ENCODE peak calls at places on chromosome 21, in seven cellular contexts. One of them, this sample, is unnamed.

GRCh38 chr21:40204956-40205355 is 337.7 kb downstream of the PCP4 start:
- DNase-seq in MM.1S: no peak
- DNase-seq in CD8-positive, alpha-beta memory T cell: no peak
- DNase-seq in tibial artery: no peak
- DNase-seq in K562: no peak
- DNase-seq in CD4-positive, CD25-positive, alpha-beta regulatory T cell: no peak
- DNase-seq in hepatocyte: peak
- DNase-seq in this sample: no peak

GRCh38 chr21:39537571-39537970 is 75.2 kb upstream of the B3GALT5 start:
- DNase-seq in tibial artery: no peak
- DNase-seq in CD8-positive, alpha-beta memory T cell: no peak
- DNase-seq in CD4-positive, CD25-positive, alpha-beta regulatory T cell: no peak
- DNase-seq in hepatocyte: no peak
- DNase-seq in MM.1S: no peak
- DNase-seq in K562: no peak
- DNase-seq in this sample: no peak

GRCh38 chr21:24395320-24395933 is 1211.9 kb downstream of the MRPL39 start:
- DNase-seq in hepatocyte: no peak
- DNase-seq in K562: no peak
- DNase-seq in CD8-positive, alpha-beta memory T cell: no peak
- DNase-seq in CD4-positive, CD25-positive, alpha-beta regulatory T cell: no peak
- DNase-seq in MM.1S: no peak
- DNase-seq in tibial artery: no peak
- DNase-seq in this sample: no peak

GRCh38 chr21:39685991-39686390 is 59.0 kb upstream of the IGSF5 start:
- DNase-seq in CD4-positive, CD25-positive, alpha-beta regulatory T cell: no peak
- DNase-seq in CD8-positive, alpha-beta memory T cell: no peak
- DNase-seq in K562: no peak
- DNase-seq in hepatocyte: no peak
- DNase-seq in MM.1S: no peak
- DNase-seq in tibial artery: no peak
- DNase-seq in this sample: no peak

GRCh38 chr21:36097427-36098230 is 27.8 kb downstream of the CBR1 start:
- DNase-seq in hepatocyte: no peak
- DNase-seq in CD4-positive, CD25-positive, alpha-beta regulatory T cell: no peak
- DNase-seq in tibial artery: no peak
- DNase-seq in K562: no peak
- DNase-seq in MM.1S: no peak
- DNase-seq in CD8-positive, alpha-beta memory T cell: no peak
- DNase-seq in this sample: no peak

GRCh38 chr21:35096959-35097358 is 47.9 kb upstream of the RUNX1 start:
- DNase-seq in CD8-positive, alpha-beta memory T cell: no peak
- DNase-seq in CD4-positive, CD25-positive, alpha-beta regulatory T cell: no peak
- DNase-seq in MM.1S: no peak
- DNase-seq in hepatocyte: no peak
- DNase-seq in tibial artery: no peak
- DNase-seq in K562: no peak
- DNase-seq in this sample: no peak

GRCh38 chr21:25171438-25171837 is 435.8 kb downstream of the MRPL39 start:
- DNase-seq in hepatocyte: no peak
- DNase-seq in CD4-positive, CD25-positive, alpha-beta regulatory T cell: no peak
- DNase-seq in CD8-positive, alpha-beta memory T cell: no peak
- DNase-seq in MM.1S: no peak
- DNase-seq in tibial artery: no peak
- DNase-seq in K562: no peak
- DNase-seq in this sample: no peak

GRCh38 chr21:39269620-39270019 is 43.8 kb downstream of the BRWD1 start:
- DNase-seq in CD8-positive, alpha-beta memory T cell: no peak
- DNase-seq in K562: no peak
- DNase-seq in MM.1S: no peak
- DNase-seq in tibial artery: no peak
- DNase-seq in hepatocyte: no peak
- DNase-seq in CD4-positive, CD25-positive, alpha-beta regulatory T cell: no peak
- DNase-seq in this sample: no peak

GRCh38 chr21:34880401-34880800 is 168.7 kb downstream of the RUNX1 start:
- DNase-seq in CD8-positive, alpha-beta memory T cell: no peak
- DNase-seq in MM.1S: no peak
- DNase-seq in CD4-positive, CD25-positive, alpha-beta regulatory T cell: no peak
- DNase-seq in hepatocyte: no peak
- DNase-seq in K562: no peak
- DNase-seq in tibial artery: no peak
- DNase-seq in this sample: no peak

GRCh38 chr21:41437754-41438153 is 11.7 kb downstream of the MX1 start:
- DNase-seq in CD4-positive, CD25-positive, alpha-beta regulatory T cell: no peak
- DNase-seq in tibial artery: no peak
- DNase-seq in hepatocyte: no peak
- DNase-seq in MM.1S: no peak
- DNase-seq in CD8-positive, alpha-beta memory T cell: no peak
- DNase-seq in K562: no peak
- DNase-seq in this sample: peak

GRCh38 chr21:38277501-38278111 is 20.8 kb downstream of the KCNJ15 start:
- DNase-seq in K562: no peak
- DNase-seq in CD8-positive, alpha-beta memory T cell: no peak
- DNase-seq in MM.1S: no peak
- DNase-seq in tibial artery: no peak
- DNase-seq in hepatocyte: peak
- DNase-seq in CD4-positive, CD25-positive, alpha-beta regulatory T cell: no peak
- DNase-seq in this sample: no peak

GRCh38 chr21:26659181-26659580 is 86.1 kb upstream of the CYYR1 start:
- DNase-seq in CD8-positive, alpha-beta memory T cell: no peak
- DNase-seq in hepatocyte: no peak
- DNase-seq in tibial artery: no peak
- DNase-seq in CD4-positive, CD25-positive, alpha-beta regulatory T cell: no peak
- DNase-seq in MM.1S: no peak
- DNase-seq in K562: no peak
- DNase-seq in this sample: no peak

GRCh38 chr21:14878971-14879370 is 185.8 kb downstream of the NRIP1 start:
- DNase-seq in hepatocyte: no peak
- DNase-seq in tibial artery: no peak
- DNase-seq in K562: no peak
- DNase-seq in CD8-positive, alpha-beta memory T cell: no peak
- DNase-seq in MM.1S: no peak
- DNase-seq in CD4-positive, CD25-positive, alpha-beta regulatory T cell: no peak
- DNase-seq in this sample: no peak

GRCh38 chr21:38343691-38344090 is 86.9 kb downstream of the KCNJ15 start:
- DNase-seq in CD8-positive, alpha-beta memory T cell: no peak
- DNase-seq in CD4-positive, CD25-positive, alpha-beta regulatory T cell: no peak
- DNase-seq in hepatocyte: peak
- DNase-seq in MM.1S: no peak
- DNase-seq in tibial artery: peak
- DNase-seq in K562: no peak
- DNase-seq in this sample: no peak

GRCh38 chr21:36246080-36246631 is 73.8 kb upstream of the MORC3 start:
- DNase-seq in CD4-positive, CD25-positive, alpha-beta regulatory T cell: no peak
- DNase-seq in hepatocyte: no peak
- DNase-seq in tibial artery: no peak
- DNase-seq in CD8-positive, alpha-beta memory T cell: no peak
- DNase-seq in K562: no peak
- DNase-seq in MM.1S: no peak
- DNase-seq in this sample: no peak

GRCh38 chr21:39660191-39660590 is 47.5 kb downstream of the B3GALT5 start:
- DNase-seq in CD4-positive, CD25-positive, alpha-beta regulatory T cell: no peak
- DNase-seq in MM.1S: no peak
- DNase-seq in hepatocyte: peak
- DNase-seq in tibial artery: no peak
- DNase-seq in K562: no peak
- DNase-seq in CD8-positive, alpha-beta memory T cell: no peak
- DNase-seq in this sample: no peak

DNA sequence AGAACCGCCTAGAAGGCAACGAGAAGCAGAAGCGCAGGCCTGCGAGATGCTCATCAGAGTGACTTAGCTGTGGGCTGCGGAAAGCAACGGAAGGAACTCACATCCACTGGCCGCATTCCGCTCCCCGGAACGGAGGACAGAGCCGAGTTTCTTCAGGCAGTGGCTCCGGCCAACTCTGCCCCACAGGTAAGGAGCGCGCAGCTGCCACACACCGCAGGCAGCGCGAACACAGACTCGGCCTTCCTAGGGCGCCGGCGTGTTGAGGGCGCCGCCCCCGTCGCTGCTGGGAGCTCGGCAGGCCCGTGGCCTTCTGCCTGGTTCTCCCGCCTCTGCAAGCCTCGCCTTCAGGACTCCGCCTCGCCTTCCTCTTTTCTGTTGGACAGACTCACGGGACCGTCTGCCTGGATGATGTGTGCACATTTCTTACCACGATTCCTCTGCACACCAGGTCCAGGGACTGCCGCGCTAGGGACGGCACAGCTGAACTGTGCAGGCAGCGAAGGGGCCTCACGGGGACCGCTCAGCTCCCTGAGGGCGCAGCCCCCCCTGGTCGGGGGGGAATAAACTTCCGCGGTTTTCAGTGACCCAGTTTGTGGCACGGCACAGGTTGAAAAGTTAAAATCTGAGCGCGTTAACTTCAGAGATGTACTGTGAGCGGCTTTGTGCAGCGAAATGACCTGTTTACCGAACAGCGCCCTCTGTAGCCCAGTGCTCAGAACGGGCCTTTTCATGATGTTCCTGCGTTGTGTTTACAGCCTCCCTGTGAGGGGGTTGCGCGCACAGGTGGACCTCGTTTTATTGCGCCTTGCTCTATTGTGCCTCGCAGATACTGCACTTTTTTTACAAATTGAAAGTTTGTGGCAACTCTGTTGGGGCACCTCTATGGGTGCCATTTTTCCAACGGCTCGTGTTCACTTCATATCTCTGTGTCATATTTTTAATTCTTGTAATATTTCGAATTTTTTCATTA is 15.8 kb downstream of the TCP10L start:
- DNase-seq in hepatocyte: peak
- DNase-seq in K562: peak
- DNase-seq in CD8-positive, alpha-beta memory T cell: peak
- DNase-seq in CD4-positive, CD25-positive, alpha-beta regulatory T cell: peak
- DNase-seq in tibial artery: peak
- DNase-seq in MM.1S: peak
- DNase-seq in this sample: no peak
- H3K27ac ChIP-seq in hepatocyte: peak
- H3K27ac ChIP-seq in K562: peak
- H3K27ac ChIP-seq in CD8-positive, alpha-beta memory T cell: peak
- H3K27ac ChIP-seq in CD4-positive, CD25-positive, alpha-beta regulatory T cell: peak
- H3K27ac ChIP-seq in tibial artery: peak
- H3K27ac ChIP-seq in MM.1S: peak
- H3K27ac ChIP-seq in this sample: peak

GRCh38 chr21:45952974-45953373 is 28.6 kb upstream of the COL6A1 start:
- DNase-seq in hepatocyte: no peak
- DNase-seq in CD4-positive, CD25-positive, alpha-beta regulatory T cell: no peak
- DNase-seq in CD8-positive, alpha-beta memory T cell: no peak
- DNase-seq in tibial artery: no peak
- DNase-seq in MM.1S: no peak
- DNase-seq in K562: no peak
- DNase-seq in this sample: no peak

GRCh38 chr21:45954271-45954670 is 27.3 kb upstream of the COL6A1 start:
- DNase-seq in tibial artery: no peak
- DNase-seq in hepatocyte: peak
- DNase-seq in CD4-positive, CD25-positive, alpha-beta regulatory T cell: no peak
- DNase-seq in K562: no peak
- DNase-seq in CD8-positive, alpha-beta memory T cell: no peak
- DNase-seq in MM.1S: no peak
- DNase-seq in this sample: no peak

GRCh38 chr21:45957986-45958610 is 23.5 kb upstream of the COL6A1 start:
- DNase-seq in CD4-positive, CD25-positive, alpha-beta regulatory T cell: no peak
- DNase-seq in CD8-positive, alpha-beta memory T cell: no peak
- DNase-seq in hepatocyte: no peak
- DNase-seq in tibial artery: peak
- DNase-seq in MM.1S: no peak
- DNase-seq in K562: no peak
- DNase-seq in this sample: no peak

GRCh38 chr21:45957551-45957950 is 24.0 kb upstream of the COL6A1 start:
- DNase-seq in hepatocyte: no peak
- DNase-seq in MM.1S: no peak
- DNase-seq in tibial artery: no peak
- DNase-seq in K562: no peak
- DNase-seq in CD8-positive, alpha-beta memory T cell: no peak
- DNase-seq in CD4-positive, CD25-positive, alpha-beta regulatory T cell: no peak
- DNase-seq in this sample: no peak

DNA sequence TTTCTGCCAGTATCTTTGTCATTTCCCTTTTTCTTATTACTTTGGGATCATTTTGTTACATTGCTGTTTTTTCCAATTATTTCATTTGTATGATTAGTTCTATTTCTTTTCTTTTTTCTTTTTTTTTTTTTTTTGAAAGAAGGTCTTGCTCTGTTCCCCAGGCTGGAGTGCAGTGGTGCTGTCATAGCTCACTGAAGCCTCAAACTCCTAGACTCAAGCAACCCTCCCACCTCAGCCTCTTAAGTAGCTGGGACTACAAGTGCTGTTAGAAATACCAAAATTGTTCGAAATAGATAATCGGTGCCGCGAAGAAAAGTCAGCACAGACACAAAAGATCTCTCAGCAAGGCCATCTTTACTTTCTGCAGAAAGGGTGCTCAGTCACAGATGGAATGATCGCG is 26.6 kb upstream of the COL6A1 start:
- DNase-seq in hepatocyte: no peak
- DNase-seq in CD4-positive, CD25-positive, alpha-beta regulatory T cell: no peak
- DNase-seq in K562: no peak
- DNase-seq in tibial artery: no peak
- DNase-seq in CD8-positive, alpha-beta memory T cell: no peak
- DNase-seq in MM.1S: no peak
- DNase-seq in this sample: no peak
- H3K27ac ChIP-seq in hepatocyte: peak
- H3K27ac ChIP-seq in CD4-positive, CD25-positive, alpha-beta regulatory T cell: no peak
- H3K27ac ChIP-seq in K562: no peak
- H3K27ac ChIP-seq in tibial artery: peak
- H3K27ac ChIP-seq in CD8-positive, alpha-beta memory T cell: no peak
- H3K27ac ChIP-seq in MM.1S: no peak
- H3K27ac ChIP-seq in this sample: peak

DNA sequence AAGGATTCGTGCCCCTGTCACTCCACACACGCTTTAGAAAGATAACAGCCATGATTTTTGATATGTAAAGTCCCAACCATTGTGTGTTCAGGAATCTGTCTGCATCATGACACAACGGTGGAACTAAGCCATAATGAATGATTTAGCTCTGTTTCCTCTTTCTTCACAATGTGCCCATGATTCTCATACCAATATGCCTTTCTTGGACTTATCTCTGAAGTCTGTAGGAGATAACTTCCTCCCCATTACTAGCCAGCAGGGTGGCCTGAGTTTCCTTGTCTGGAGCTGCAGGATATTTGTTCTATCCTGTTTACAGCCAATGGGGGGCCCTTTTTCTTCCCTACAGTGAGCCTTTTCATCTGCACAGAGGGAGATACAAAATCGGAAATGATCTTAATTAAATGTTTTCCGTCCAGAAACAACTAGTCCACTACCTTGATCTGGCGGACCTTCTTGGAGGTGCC is 511.8 kb downstream of the USP25 start:
- DNase-seq in CD4-positive, CD25-positive, alpha-beta regulatory T cell: no peak
- DNase-seq in CD8-positive, alpha-beta memory T cell: no peak
- DNase-seq in MM.1S: no peak
- DNase-seq in K562: no peak
- DNase-seq in tibial artery: no peak
- DNase-seq in hepatocyte: no peak
- DNase-seq in this sample: no peak
- H3K27ac ChIP-seq in CD4-positive, CD25-positive, alpha-beta regulatory T cell: no peak
- H3K27ac ChIP-seq in CD8-positive, alpha-beta memory T cell: no peak
- H3K27ac ChIP-seq in MM.1S: no peak
- H3K27ac ChIP-seq in K562: no peak
- H3K27ac ChIP-seq in tibial artery: peak
- H3K27ac ChIP-seq in hepatocyte: no peak
- H3K27ac ChIP-seq in this sample: peak

DNA sequence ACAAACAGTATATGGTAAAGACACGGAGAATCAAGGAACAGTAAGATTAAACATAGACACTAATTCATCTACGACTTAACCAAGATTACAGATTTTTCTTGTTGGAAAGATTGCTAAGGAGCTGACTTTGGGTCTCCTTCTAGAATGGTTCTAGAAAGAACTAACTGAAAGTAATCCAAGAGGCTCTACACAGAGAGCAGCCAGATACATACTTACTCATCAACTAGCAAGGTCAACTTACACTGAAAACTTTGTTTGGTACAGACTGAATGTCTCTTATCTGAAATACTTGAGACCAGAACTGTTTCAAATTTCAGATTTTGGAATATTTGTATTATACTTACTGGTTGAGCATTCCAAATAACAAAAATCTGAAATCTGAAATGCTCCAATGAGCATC is 5.8 kb downstream of the C21orf91 start:
- DNase-seq in CD4-positive, CD25-positive, alpha-beta regulatory T cell: no peak
- DNase-seq in CD8-positive, alpha-beta memory T cell: no peak
- DNase-seq in MM.1S: no peak
- DNase-seq in tibial artery: no peak
- DNase-seq in K562: no peak
- DNase-seq in hepatocyte: no peak
- DNase-seq in this sample: no peak
- H3K27ac ChIP-seq in CD4-positive, CD25-positive, alpha-beta regulatory T cell: peak
- H3K27ac ChIP-seq in CD8-positive, alpha-beta memory T cell: no peak
- H3K27ac ChIP-seq in MM.1S: peak
- H3K27ac ChIP-seq in tibial artery: no peak
- H3K27ac ChIP-seq in K562: no peak
- H3K27ac ChIP-seq in hepatocyte: no peak
- H3K27ac ChIP-seq in this sample: no peak